ENCODE peak calls at places on chromosomes 12 and 14, in six cellular contexts. E is K562, D is OCI-LY7, Z is heart left ventricle, F is mesendoderm, U is fibroblast of lung. B is an unnamed sample.

GRCh38 chr12:108773798-108774788 is 42.8 kb upstream of the CORO1C start:
- DNase-seq in E (no peak), D (no peak), Z (peak; percentile 89), F (peak; percentile 76), U (peak; percentile 85), B (peak; percentile 95)

GRCh38 chr14:54709867-54710266 is 142.9 kb downstream of the SAMD4A start:
- DNase-seq in E (no peak), D (no peak), Z (no peak), F (no peak), U (no peak), B (no peak)

GRCh38 chr14:68784995-68785816 is 7.7 kb downstream of the ZFP36L1 start:
- DNase-seq in E (no peak), D (no peak), Z (no peak), F (no peak), U (peak; percentile 26), B (peak; percentile 78)

GRCh38 chr12:58393152-58393551 is 451.8 kb downstream of the ATP23 start:
- DNase-seq in E (no peak), D (no peak), Z (no peak), F (no peak), U (no peak), B (no peak)

GRCh38 chr14:51066576-51066975 is 28.3 kb downstream of the TRIM9 start:
- DNase-seq in E (no peak), D (no peak), Z (no peak), F (no peak), U (no peak), B (no peak)

GRCh38 chr12:103247531-103247930 is 248.2 kb downstream of the C12orf42 start:
- DNase-seq in E (no peak), D (no peak), Z (no peak), F (no peak), U (no peak), B (no peak)

GRCh38 chr12:45725631-45726593 is 3.6 kb upstream of the ARID2 start:
- DNase-seq in E (peak; percentile 22), D (peak; percentile 56), Z (no peak), F (peak; percentile 41), U (peak; percentile 64), B (no peak)

GRCh38 chr12:76043377-76043776 is 11.8 kb upstream of the PHLDA1 start:
- DNase-seq in E (no peak), D (no peak), Z (no peak), F (no peak), U (no peak), B (no peak)

GRCh38 chr12:27682534-27682933 is 13.7 kb upstream of the REP15 start:
- DNase-seq in E (no peak), D (no peak), Z (no peak), F (no peak), U (peak; percentile 15), B (no peak)

GRCh38 chr12:6335451-6336078 is 6.3 kb downstream of the TNFRSF1A start:
- DNase-seq in E (peak; percentile 54), D (peak; percentile 90), Z (peak; percentile 87), F (peak; percentile 82), U (peak; percentile 86), B (peak; percentile 87)

GRCh38 chr14:24224618-24225071 is 7.5 kb downstream of the NEDD8 start:
- DNase-seq in E (no peak), D (no peak), Z (no peak), F (no peak), U (peak; percentile 27), B (no peak)

GRCh38 chr14:81710232-81710845 is 176.7 kb upstream of the SEL1L start:
- DNase-seq in E (no peak), D (peak; percentile 52), Z (no peak), F (peak; percentile 65), U (peak; percentile 11), B (no peak)

GRCh38 chr12:63802012-63802608 is 22.4 kb downstream of the RXYLT1 start:
- DNase-seq in E (no peak), D (peak; percentile 34), Z (no peak), F (peak; percentile 24), U (peak; percentile 48), B (no peak)

GRCh38 chr12:113847856-113848255 is 118.3 kb downstream of the RBM19 start:
- DNase-seq in E (no peak), D (no peak), Z (no peak), F (no peak), U (no peak), B (no peak)

GRCh38 chr12:108788076-108788782 is 56.9 kb upstream of the CORO1C start:
- DNase-seq in E (no peak), D (no peak), Z (peak; percentile 81), F (no peak), U (no peak), B (peak; percentile 95)

GRCh38 chr14:80491131-80491530 is 279.8 kb upstream of the DIO2 start:
- DNase-seq in E (no peak), D (peak; percentile 16), Z (peak; percentile 70), F (peak; percentile 61), U (peak; percentile 84), B (peak; percentile 73)

GRCh38 chr12:6321905-6322304 is 11.4 kb downstream of the PLEKHG6 start:
- DNase-seq in E (no peak), D (no peak), Z (no peak), F (no peak), U (no peak), B (peak; percentile 57)

GRCh38 chr14:57492859-57493258 is 798 bp downstream of the CCDC198 start:
- DNase-seq in E (no peak), D (no peak), Z (no peak), F (peak; percentile 14), U (peak; percentile 76), B (no peak)

GRCh38 chr14:67663633-67664032 is 10.8 kb downstream of the VTI1B start:
- DNase-seq in E (no peak), D (no peak), Z (no peak), F (no peak), U (no peak), B (no peak)

GRCh38 chr12:26124491-26125450 is at the start of gene BHLHE41:
- DNase-seq in E (peak; percentile 47), D (no peak), Z (peak; percentile 86), F (peak; percentile 60), U (peak; percentile 39), B (peak; percentile 72)

GRCh38 chr14:96421236-96421635 is 29.3 kb downstream of the AK7 start:
- DNase-seq in E (no peak), D (no peak), Z (no peak), F (no peak), U (no peak), B (no peak)

GRCh38 chr12:5083955-5084849 is 40.5 kb downstream of the KCNA5 start:
- DNase-seq in E (peak; percentile 43), D (peak; percentile 45), Z (no peak), F (peak; percentile 72), U (peak; percentile 75), B (no peak)

GRCh38 chr12:34389378-34390170 is 367.3 kb downstream of the ALG10 start:
- DNase-seq in E (peak; percentile 55), D (no peak), Z (peak; percentile 44), F (no peak), U (no peak), B (peak; percentile 10)

GRCh38 chr14:93014038-93015023 is 91.4 kb downstream of the CHGA start:
- DNase-seq in E (no peak), D (no peak), Z (no peak), F (no peak), U (no peak), B (no peak)
- H3K4me1 ChIP-seq in E (peaks cover 3% of the 10 kb centered on the region), D (peaks cover 4% of the 10 kb centered on the region), Z (peaks cover 69% of the 10 kb centered on the region), F (no peaks in the 10 kb centered on the region), U (peaks cover 9% of the 10 kb centered on the region), B (peaks cover 45% of the 10 kb centered on the region)

GRCh38 chr14:53510281-53510912 is 357.3 kb upstream of the DDHD1 start:
- DNase-seq in E (no peak), D (no peak), Z (no peak), F (no peak), U (peak; percentile 44), B (no peak)

GRCh38 chr14:53509845-53510244 is 356.7 kb upstream of the DDHD1 start:
- DNase-seq in E (no peak), D (no peak), Z (no peak), F (no peak), U (peak; percentile 99), B (peak; percentile 28)

GRCh38 chr14:53515264-53515663 is 362.1 kb upstream of the DDHD1 start:
- DNase-seq in E (no peak), D (no peak), Z (no peak), F (no peak), U (peak; percentile 41), B (no peak)

GRCh38 chr14:53509227-53509822 is 356.2 kb upstream of the DDHD1 start:
- DNase-seq in E (no peak), D (no peak), Z (no peak), F (peak; percentile 13), U (peak; percentile 98), B (peak; percentile 77)
- H3K4me1 ChIP-seq in E (no peaks in the 10 kb centered on the region), D (no peaks in the 10 kb centered on the region), Z (no peaks in the 10 kb centered on the region), F (no peaks in the 10 kb centered on the region), U (peaks cover 9% of the 10 kb centered on the region), B (no peaks in the 10 kb centered on the region)

DNA sequence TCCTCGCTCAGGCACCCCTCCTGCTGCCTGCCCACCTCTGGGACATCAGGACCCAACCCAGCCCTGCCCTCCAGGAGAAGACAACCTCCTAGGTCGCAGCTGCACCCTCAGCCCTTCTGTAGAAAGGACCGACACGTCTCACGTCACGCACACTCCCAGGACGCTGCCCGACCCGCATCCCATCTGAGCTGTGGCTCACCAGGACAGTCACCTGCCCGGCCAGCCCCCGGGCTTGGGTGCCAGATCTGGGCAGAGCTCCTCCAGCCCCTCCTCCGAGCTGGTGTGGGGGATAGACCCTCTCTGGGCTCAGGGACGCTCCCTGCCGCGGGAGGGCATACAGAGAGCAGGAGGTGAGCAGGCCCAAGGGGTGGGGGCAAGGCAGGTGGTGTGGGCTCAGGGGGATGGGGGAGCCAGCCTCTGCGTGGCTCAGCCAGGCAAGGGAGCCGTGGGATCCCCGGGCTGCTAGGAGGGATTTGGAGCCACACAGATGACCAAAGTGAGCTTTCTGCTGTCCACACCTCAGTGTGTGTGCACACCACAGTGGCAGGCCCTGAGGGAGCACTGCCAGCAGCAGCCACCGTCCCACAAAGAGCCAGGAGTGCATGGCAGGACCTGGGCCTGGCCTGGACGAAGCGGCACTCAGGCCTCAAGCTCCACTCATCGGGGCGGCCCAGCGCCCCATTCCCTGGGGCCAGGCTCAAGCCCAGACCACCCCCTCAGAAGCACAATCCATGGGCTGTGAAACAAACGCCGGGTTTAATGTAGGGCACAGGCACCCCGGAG is 13.6 kb downstream of the DEGS2 start:
- DNase-seq in E (no peak), D (no peak), Z (no peak), F (no peak), U (no peak), B (peak; percentile 54)
- H3K4me1 ChIP-seq in E (peaks cover 26% of the 10 kb centered on the region), D (peaks cover 22% of the 10 kb centered on the region), Z (peaks cover 11% of the 10 kb centered on the region), F (no peaks in the 10 kb centered on the region), U (no peaks in the 10 kb centered on the region), B (peaks cover 2% of the 10 kb centered on the region)

DNA sequence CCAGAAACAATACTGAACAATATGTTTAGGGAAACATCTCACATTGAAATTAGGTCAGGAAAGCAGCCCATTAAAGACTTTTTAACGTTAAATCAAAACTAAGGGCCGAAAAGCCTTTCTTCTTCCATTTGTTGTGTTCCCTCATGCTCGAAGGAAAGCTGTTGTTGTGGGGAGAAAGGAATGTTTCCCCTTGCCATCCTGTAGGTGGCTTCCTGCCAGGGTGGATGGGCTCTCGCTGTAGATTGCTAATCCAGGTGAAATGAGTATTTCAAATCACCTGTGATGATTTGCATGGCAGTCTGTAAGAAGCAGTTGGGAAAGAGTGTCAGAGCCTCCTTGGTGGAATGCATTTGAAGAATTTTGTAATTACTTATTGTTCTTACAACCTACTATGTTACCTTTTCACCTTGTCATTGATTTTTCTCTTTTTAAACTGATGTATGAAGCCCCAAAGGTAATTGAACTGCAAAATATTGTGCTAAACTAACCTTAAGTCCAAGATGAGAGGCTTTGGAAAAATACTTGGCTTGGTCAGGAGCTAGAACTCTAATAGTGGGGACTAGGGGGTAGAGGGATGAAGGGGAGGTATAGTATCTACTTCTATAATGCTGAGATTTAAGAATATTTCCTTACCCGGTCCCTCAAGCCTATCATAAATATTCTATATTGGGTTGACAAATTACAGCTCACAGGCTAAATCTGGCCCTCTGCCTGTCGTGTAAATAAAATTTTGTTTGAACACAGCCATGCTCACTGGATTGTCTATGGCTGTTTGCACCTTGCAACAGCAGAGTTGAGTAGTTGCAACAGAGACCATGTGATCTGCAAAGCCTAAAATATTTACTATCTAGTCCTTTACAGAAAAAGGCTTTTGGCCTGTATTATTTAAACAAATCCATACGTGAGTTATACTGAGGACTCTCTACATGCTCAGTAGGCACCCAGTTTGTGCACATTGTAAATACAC is 7.7 kb upstream of the DCP1B start:
- DNase-seq in E (no peak), D (no peak), Z (no peak), F (peak; percentile 51), U (no peak), B (no peak)
- H3K4me1 ChIP-seq in E (no peaks in the 10 kb centered on the region), D (no peaks in the 10 kb centered on the region), Z (peaks cover 20% of the 10 kb centered on the region), F (no peaks in the 10 kb centered on the region), U (no peaks in the 10 kb centered on the region), B (peaks cover 8% of the 10 kb centered on the region)